ENCODE peak calls at places on chromosomes 3 and 15, in six cellular contexts. One of them, this sample, is unnamed.

GRCh38 chr3:50405249-50405648 is 45.9 kb upstream of the TMEM115 start:
- DNase-seq in AG04450: no peak
- DNase-seq in astrocyte of the spinal cord: no peak
- DNase-seq in nephron progenitor cell: peak; percentile 87
- DNase-seq in astrocyte: no peak
- DNase-seq in OCI-LY7: peak; percentile 34
- DNase-seq in this sample: no peak

GRCh38 chr15:60237411-60237810 is 160.4 kb downstream of the ANXA2 start:
- DNase-seq in AG04450: peak; percentile 26
- DNase-seq in astrocyte of the spinal cord: peak; percentile 12
- DNase-seq in nephron progenitor cell: no peak
- DNase-seq in astrocyte: no peak
- DNase-seq in OCI-LY7: no peak
- DNase-seq in this sample: no peak

GRCh38 chr15:44159492-44159891 is 35.6 kb downstream of the FRMD5 start:
- DNase-seq in AG04450: no peak
- DNase-seq in astrocyte of the spinal cord: no peak
- DNase-seq in nephron progenitor cell: no peak
- DNase-seq in astrocyte: no peak
- DNase-seq in OCI-LY7: no peak
- DNase-seq in this sample: no peak

GRCh38 chr3:40079845-40080240 is 229.7 kb upstream of the EIF1B start:
- DNase-seq in AG04450: no peak
- DNase-seq in astrocyte of the spinal cord: no peak
- DNase-seq in nephron progenitor cell: no peak
- DNase-seq in astrocyte: peak; percentile 18
- DNase-seq in OCI-LY7: no peak
- DNase-seq in this sample: no peak

GRCh38 chr3:190446492-190447301 is 3.0 kb downstream of the TMEM207 start:
- DNase-seq in AG04450: no peak
- DNase-seq in astrocyte of the spinal cord: no peak
- DNase-seq in nephron progenitor cell: no peak
- DNase-seq in astrocyte: no peak
- DNase-seq in OCI-LY7: no peak
- DNase-seq in this sample: no peak

GRCh38 chr3:19348929-19349564 is 200.7 kb downstream of the KCNH8 start:
- DNase-seq in AG04450: no peak
- DNase-seq in astrocyte of the spinal cord: peak; percentile 9
- DNase-seq in nephron progenitor cell: peak; percentile 11
- DNase-seq in astrocyte: no peak
- DNase-seq in OCI-LY7: peak; percentile 77
- DNase-seq in this sample: no peak

GRCh38 chr3:87867001-87867400 is 191.8 kb downstream of the CGGBP1 start:
- DNase-seq in AG04450: no peak
- DNase-seq in astrocyte of the spinal cord: peak; percentile 8
- DNase-seq in nephron progenitor cell: no peak
- DNase-seq in astrocyte: peak; percentile 2
- DNase-seq in OCI-LY7: no peak
- DNase-seq in this sample: no peak

GRCh38 chr3:43997788-43998373 is 243.8 kb upstream of the TOPAZ1 start:
- DNase-seq in AG04450: no peak
- DNase-seq in astrocyte of the spinal cord: peak; percentile 20
- DNase-seq in nephron progenitor cell: peak; percentile 31
- DNase-seq in astrocyte: no peak
- DNase-seq in OCI-LY7: peak; percentile 40
- DNase-seq in this sample: no peak

GRCh38 chr15:89647191-89647851 is 7.9 kb downstream of the KIF7 start:
- DNase-seq in AG04450: no peak
- DNase-seq in astrocyte of the spinal cord: peak; percentile 36
- DNase-seq in nephron progenitor cell: peak; percentile 95
- DNase-seq in astrocyte: no peak
- DNase-seq in OCI-LY7: peak; percentile 51
- DNase-seq in this sample: no peak

GRCh38 chr3:105349988-105350387 is 16.7 kb upstream of the ALCAM start:
- DNase-seq in AG04450: no peak
- DNase-seq in astrocyte of the spinal cord: no peak
- DNase-seq in nephron progenitor cell: no peak
- DNase-seq in astrocyte: no peak
- DNase-seq in OCI-LY7: no peak
- DNase-seq in this sample: no peak

GRCh38 chr15:63389902-63390301 is 8.3 kb upstream of the CA12 start:
- DNase-seq in AG04450: no peak
- DNase-seq in astrocyte of the spinal cord: no peak
- DNase-seq in nephron progenitor cell: no peak
- DNase-seq in astrocyte: no peak
- DNase-seq in OCI-LY7: peak; percentile 10
- DNase-seq in this sample: no peak

GRCh38 chr3:171453175-171453868 is 6.9 kb downstream of the TNIK start:
- DNase-seq in AG04450: no peak
- DNase-seq in astrocyte of the spinal cord: no peak
- DNase-seq in nephron progenitor cell: peak; percentile 62
- DNase-seq in astrocyte: no peak
- DNase-seq in OCI-LY7: no peak
- DNase-seq in this sample: no peak

GRCh38 chr15:67550522-67550921 is 8.0 kb downstream of the MAP2K5 start:
- DNase-seq in AG04450: no peak
- DNase-seq in astrocyte of the spinal cord: no peak
- DNase-seq in nephron progenitor cell: no peak
- DNase-seq in astrocyte: no peak
- DNase-seq in OCI-LY7: no peak
- DNase-seq in this sample: no peak

GRCh38 chr3:153768559-153769469 is 352.4 kb upstream of the ARHGEF26 start:
- DNase-seq in AG04450: peak; percentile 20
- DNase-seq in astrocyte of the spinal cord: peak; percentile 62
- DNase-seq in nephron progenitor cell: peak; percentile 30
- DNase-seq in astrocyte: peak; percentile 39
- DNase-seq in OCI-LY7: peak; percentile 84
- DNase-seq in this sample: peak; percentile 38

GRCh38 chr15:31326729-31327673 is at the start of gene KLF13:
- DNase-seq in AG04450: no peak
- DNase-seq in astrocyte of the spinal cord: peak; percentile 55
- DNase-seq in nephron progenitor cell: peak; percentile 30
- DNase-seq in astrocyte: no peak
- DNase-seq in OCI-LY7: no peak
- DNase-seq in this sample: peak; percentile 32

GRCh38 chr15:90414408-90415028 is 26.5 kb downstream of the IQGAP1 start:
- DNase-seq in AG04450: no peak
- DNase-seq in astrocyte of the spinal cord: peak; percentile 89
- DNase-seq in nephron progenitor cell: no peak
- DNase-seq in astrocyte: peak; percentile 90
- DNase-seq in OCI-LY7: no peak
- DNase-seq in this sample: no peak

GRCh38 chr15:89759835-89760234 is 8.8 kb upstream of the MESP1 start:
- DNase-seq in AG04450: no peak
- DNase-seq in astrocyte of the spinal cord: no peak
- DNase-seq in nephron progenitor cell: no peak
- DNase-seq in astrocyte: no peak
- DNase-seq in OCI-LY7: no peak
- DNase-seq in this sample: no peak

GRCh38 chr3:174002543-174002942 is 605.0 kb downstream of the NLGN1 start:
- DNase-seq in AG04450: no peak
- DNase-seq in astrocyte of the spinal cord: peak; percentile 19
- DNase-seq in nephron progenitor cell: no peak
- DNase-seq in astrocyte: no peak
- DNase-seq in OCI-LY7: no peak
- DNase-seq in this sample: no peak
- TF ChIP-seq CTCF in AG04450: peak; percentile 45
- TF ChIP-seq CTCF in astrocyte of the spinal cord: peak; percentile 29
- TF ChIP-seq CTCF in nephron progenitor cell: peak; percentile 21
- TF ChIP-seq CTCF in astrocyte: peak; percentile 29
- TF ChIP-seq CTCF in OCI-LY7: peak; percentile 47
- TF ChIP-seq CTCF in this sample: no peak

GRCh38 chr3:45437388-45437787 is 49.0 kb downstream of the LARS2 start:
- DNase-seq in AG04450: no peak
- DNase-seq in astrocyte of the spinal cord: no peak
- DNase-seq in nephron progenitor cell: no peak
- DNase-seq in astrocyte: no peak
- DNase-seq in OCI-LY7: no peak
- DNase-seq in this sample: no peak

GRCh38 chr3:45441570-45442313 is 53.4 kb downstream of the LARS2 start:
- DNase-seq in AG04450: no peak
- DNase-seq in astrocyte of the spinal cord: peak; percentile 17
- DNase-seq in nephron progenitor cell: no peak
- DNase-seq in astrocyte: no peak
- DNase-seq in OCI-LY7: no peak
- DNase-seq in this sample: no peak

GRCh38 chr3:45434996-45435395 is 46.6 kb downstream of the LARS2 start:
- DNase-seq in AG04450: no peak
- DNase-seq in astrocyte of the spinal cord: no peak
- DNase-seq in nephron progenitor cell: no peak
- DNase-seq in astrocyte: no peak
- DNase-seq in OCI-LY7: no peak
- DNase-seq in this sample: no peak

GRCh38 chr3:45440562-45440961 is 52.2 kb downstream of the LARS2 start:
- DNase-seq in AG04450: no peak
- DNase-seq in astrocyte of the spinal cord: no peak
- DNase-seq in nephron progenitor cell: no peak
- DNase-seq in astrocyte: no peak
- DNase-seq in OCI-LY7: no peak
- DNase-seq in this sample: no peak

DNA sequence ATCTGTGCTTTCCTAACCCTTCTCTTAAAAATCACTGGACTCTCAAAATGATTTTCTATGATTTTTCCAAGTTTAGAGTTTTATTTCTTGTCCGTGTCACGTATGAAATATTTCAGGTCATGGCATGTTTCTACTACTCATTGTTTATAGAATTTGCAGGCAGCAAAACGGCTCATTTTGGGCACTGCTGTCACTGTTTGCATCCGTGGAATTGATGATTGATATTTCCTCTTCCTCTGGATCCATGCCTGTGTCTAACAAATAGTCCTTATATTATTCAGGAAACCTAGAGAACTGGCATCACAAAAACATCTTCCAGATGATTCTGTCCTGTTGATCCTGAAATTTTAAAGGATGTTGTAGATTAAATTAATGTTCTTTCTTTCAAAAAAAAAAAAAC is 47.6 kb downstream of the LARS2 start:
- DNase-seq in AG04450: no peak
- DNase-seq in astrocyte of the spinal cord: no peak
- DNase-seq in nephron progenitor cell: no peak
- DNase-seq in astrocyte: no peak
- DNase-seq in OCI-LY7: no peak
- DNase-seq in this sample: no peak
- TF ChIP-seq CTCF in AG04450: no peak
- TF ChIP-seq CTCF in astrocyte of the spinal cord: no peak
- TF ChIP-seq CTCF in nephron progenitor cell: no peak
- TF ChIP-seq CTCF in astrocyte: no peak
- TF ChIP-seq CTCF in OCI-LY7: no peak
- TF ChIP-seq CTCF in this sample: no peak

DNA sequence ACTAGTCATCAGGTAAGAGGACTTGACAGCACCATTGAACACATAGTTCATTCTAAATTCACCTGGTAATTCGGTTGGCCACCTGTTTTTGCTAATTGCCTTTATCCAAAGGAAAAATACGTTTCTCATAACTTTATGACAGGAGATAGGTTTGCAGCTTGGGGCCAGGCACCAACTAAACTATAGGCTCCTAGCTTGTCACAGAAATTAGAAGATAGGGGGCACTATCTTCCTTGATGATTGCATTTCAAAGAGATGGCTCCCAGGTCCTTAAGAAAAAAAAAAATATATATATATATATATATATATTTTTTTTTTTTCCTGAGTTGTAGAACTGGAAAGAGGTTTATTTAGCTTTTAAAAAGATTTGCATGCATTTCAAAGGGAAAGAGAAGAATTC is 563.6 kb downstream of the NAALADL2 start:
- DNase-seq in AG04450: no peak
- DNase-seq in astrocyte of the spinal cord: no peak
- DNase-seq in nephron progenitor cell: no peak
- DNase-seq in astrocyte: no peak
- DNase-seq in OCI-LY7: no peak
- DNase-seq in this sample: no peak
- TF ChIP-seq CTCF in AG04450: no peak
- TF ChIP-seq CTCF in astrocyte of the spinal cord: no peak
- TF ChIP-seq CTCF in nephron progenitor cell: no peak
- TF ChIP-seq CTCF in astrocyte: no peak
- TF ChIP-seq CTCF in OCI-LY7: no peak
- TF ChIP-seq CTCF in this sample: no peak

DNA sequence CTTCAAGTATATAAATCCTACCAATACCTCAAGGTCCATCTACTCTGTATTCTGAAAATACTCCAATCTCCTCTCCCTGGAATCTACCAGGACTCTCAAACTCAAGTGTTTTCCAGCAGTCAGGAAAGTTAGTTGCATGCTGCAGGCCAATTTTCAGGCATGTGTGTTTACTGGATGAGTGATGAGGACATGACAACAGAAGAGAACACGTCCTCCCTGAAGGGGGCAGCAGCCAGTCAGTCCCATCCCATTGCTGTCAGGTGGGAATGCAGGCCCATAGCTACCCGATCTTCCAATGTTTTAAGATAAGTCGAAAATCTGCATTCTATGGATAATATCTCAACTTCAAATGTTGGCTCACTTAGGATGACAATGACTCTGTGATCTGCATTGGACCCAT is 496.2 kb downstream of the FHIT start:
- DNase-seq in AG04450: no peak
- DNase-seq in astrocyte of the spinal cord: no peak
- DNase-seq in nephron progenitor cell: peak; percentile 21
- DNase-seq in astrocyte: no peak
- DNase-seq in OCI-LY7: no peak
- DNase-seq in this sample: no peak
- TF ChIP-seq CTCF in AG04450: no peak
- TF ChIP-seq CTCF in astrocyte of the spinal cord: no peak
- TF ChIP-seq CTCF in nephron progenitor cell: peak; percentile 30
- TF ChIP-seq CTCF in astrocyte: no peak
- TF ChIP-seq CTCF in OCI-LY7: no peak
- TF ChIP-seq CTCF in this sample: no peak

GRCh38 chr15:92693922-92694331 is 38.4 kb upstream of the FAM174B start:
- DNase-seq in AG04450: no peak
- DNase-seq in astrocyte of the spinal cord: no peak
- DNase-seq in nephron progenitor cell: peak; percentile 37
- DNase-seq in astrocyte: no peak
- DNase-seq in OCI-LY7: peak; percentile 21
- DNase-seq in this sample: no peak
- TF ChIP-seq CTCF in AG04450: peak; percentile 47
- TF ChIP-seq CTCF in astrocyte of the spinal cord: peak; percentile 58
- TF ChIP-seq CTCF in nephron progenitor cell: no peak
- TF ChIP-seq CTCF in astrocyte: peak; percentile 28
- TF ChIP-seq CTCF in OCI-LY7: peak; percentile 59
- TF ChIP-seq CTCF in this sample: peak; percentile 29

DNA sequence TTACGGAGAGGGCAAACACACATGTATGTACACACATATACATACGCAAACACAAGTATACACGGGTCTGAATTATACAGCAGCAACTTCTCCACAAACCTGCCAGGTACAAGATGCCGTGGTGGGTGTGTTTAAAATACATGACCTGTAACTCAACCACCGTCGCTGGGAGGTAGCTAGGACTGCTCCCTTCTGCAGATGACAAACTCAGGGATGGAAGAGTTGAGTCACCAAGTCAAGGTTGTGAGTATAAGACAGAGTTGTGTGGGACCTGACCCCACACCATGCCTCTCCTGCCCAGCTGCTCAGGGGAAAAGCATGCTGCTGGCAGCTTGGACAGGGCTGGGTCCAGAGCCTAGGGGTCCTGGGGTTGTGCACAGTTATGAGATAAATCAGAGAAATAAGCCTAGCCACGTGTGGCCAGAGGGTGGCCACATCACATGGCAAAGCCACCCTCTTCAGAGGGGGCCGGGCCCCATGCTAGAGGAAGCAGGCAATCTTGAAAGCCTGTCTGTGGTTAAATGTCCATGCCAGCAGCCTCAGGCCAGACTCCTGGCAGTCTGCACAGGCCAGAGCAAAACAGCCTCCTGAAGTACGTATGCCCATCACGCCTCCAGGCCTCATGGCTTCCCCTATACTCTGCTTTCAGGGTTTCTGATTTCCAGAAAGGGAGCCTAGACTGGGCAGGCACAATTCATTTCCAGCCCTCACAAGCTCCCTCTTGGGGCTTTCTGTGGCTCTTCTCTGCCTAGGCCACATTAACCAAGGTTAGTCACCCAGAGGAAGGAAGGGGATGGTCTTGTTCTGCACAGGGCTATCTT is 107.7 kb upstream of the RPL32 start:
- DNase-seq in AG04450: no peak
- DNase-seq in astrocyte of the spinal cord: peak; percentile 33
- DNase-seq in nephron progenitor cell: no peak
- DNase-seq in astrocyte: peak; percentile 70
- DNase-seq in OCI-LY7: peak; percentile 12
- DNase-seq in this sample: no peak
- TF ChIP-seq CTCF in AG04450: no peak
- TF ChIP-seq CTCF in astrocyte of the spinal cord: no peak
- TF ChIP-seq CTCF in nephron progenitor cell: no peak
- TF ChIP-seq CTCF in astrocyte: no peak
- TF ChIP-seq CTCF in OCI-LY7: no peak
- TF ChIP-seq CTCF in this sample: no peak

This sample was measured in AG09319.